ENCODE peak calls at places on chromosomes 13 and 19, in four cellular contexts. One of them, this sample, is unnamed.

GRCh38 chr13:40755082-40755755 is 15.8 kb downstream of the MRPS31 start:
- DNase-seq in chondrocyte: no peak
- DNase-seq in activated naive CD4-positive, alpha-beta T cell: no peak
- DNase-seq in stimulated activated naive CD8-positive, alpha-beta T cell treated with anti-CD3 and anti-CD28 coated beads, Interleukin-15, amount 100 ng/mL, for 72 hours: no peak
- DNase-seq in this sample: no peak

GRCh38 chr19:52532480-52532879 is 5.0 kb downstream of the ZNF808 start:
- DNase-seq in chondrocyte: no peak
- DNase-seq in activated naive CD4-positive, alpha-beta T cell: no peak
- DNase-seq in stimulated activated naive CD8-positive, alpha-beta T cell treated with anti-CD3 and anti-CD28 coated beads, Interleukin-15, amount 100 ng/mL, for 72 hours: no peak
- DNase-seq in this sample: no peak

GRCh38 chr13:38361551-38362262 is 12.1 kb downstream of the UFM1 start:
- DNase-seq in chondrocyte: no peak
- DNase-seq in activated naive CD4-positive, alpha-beta T cell: no peak
- DNase-seq in stimulated activated naive CD8-positive, alpha-beta T cell treated with anti-CD3 and anti-CD28 coated beads, Interleukin-15, amount 100 ng/mL, for 72 hours: no peak
- DNase-seq in this sample: no peak

GRCh38 chr13:35857769-35858168 is 273.4 kb downstream of the DCLK1 start:
- DNase-seq in chondrocyte: no peak
- DNase-seq in activated naive CD4-positive, alpha-beta T cell: no peak
- DNase-seq in stimulated activated naive CD8-positive, alpha-beta T cell treated with anti-CD3 and anti-CD28 coated beads, Interleukin-15, amount 100 ng/mL, for 72 hours: no peak
- DNase-seq in this sample: no peak

GRCh38 chr19:18501832-18502231 is 20.0 kb downstream of the ELL start:
- DNase-seq in chondrocyte: no peak
- DNase-seq in activated naive CD4-positive, alpha-beta T cell: no peak
- DNase-seq in stimulated activated naive CD8-positive, alpha-beta T cell treated with anti-CD3 and anti-CD28 coated beads, Interleukin-15, amount 100 ng/mL, for 72 hours: no peak
- DNase-seq in this sample: no peak

GRCh38 chr19:32063601-32064000 is 281.8 kb upstream of the ZNF507 start:
- DNase-seq in chondrocyte: no peak
- DNase-seq in activated naive CD4-positive, alpha-beta T cell: no peak
- DNase-seq in stimulated activated naive CD8-positive, alpha-beta T cell treated with anti-CD3 and anti-CD28 coated beads, Interleukin-15, amount 100 ng/mL, for 72 hours: no peak
- DNase-seq in this sample: no peak

GRCh38 chr19:4007836-4008539 is 452 bp downstream of the PIAS4 start:
- DNase-seq in chondrocyte: no peak
- DNase-seq in activated naive CD4-positive, alpha-beta T cell: no peak
- DNase-seq in stimulated activated naive CD8-positive, alpha-beta T cell treated with anti-CD3 and anti-CD28 coated beads, Interleukin-15, amount 100 ng/mL, for 72 hours: peak
- DNase-seq in this sample: peak

GRCh38 chr19:45771331-45771933 is 2.4 kb upstream of the SIX5 start:
- DNase-seq in chondrocyte: no peak
- DNase-seq in activated naive CD4-positive, alpha-beta T cell: no peak
- DNase-seq in stimulated activated naive CD8-positive, alpha-beta T cell treated with anti-CD3 and anti-CD28 coated beads, Interleukin-15, amount 100 ng/mL, for 72 hours: no peak
- DNase-seq in this sample: no peak

GRCh38 chr13:100630564-100630963 is 42.0 kb upstream of the GGACT start:
- DNase-seq in chondrocyte: no peak
- DNase-seq in activated naive CD4-positive, alpha-beta T cell: no peak
- DNase-seq in stimulated activated naive CD8-positive, alpha-beta T cell treated with anti-CD3 and anti-CD28 coated beads, Interleukin-15, amount 100 ng/mL, for 72 hours: no peak
- DNase-seq in this sample: no peak

This sample was measured in breast epithelium.